ENCODE peak calls at places on chromosome 21, in four cellular contexts. One of them, this sample, is unnamed.

GRCh38 chr21:35254006-35254751 is 205.1 kb upstream of the RUNX1 start:
- DNase-seq in stromal cell of bone marrow: peak; percentile 87
- DNase-seq in left cardiac atrium: no peak
- DNase-seq in ELR: peak; percentile 64
- DNase-seq in this sample: peak; percentile 62

GRCh38 chr21:35291963-35292627 is 243.0 kb upstream of the RUNX1 start:
- DNase-seq in stromal cell of bone marrow: no peak
- DNase-seq in left cardiac atrium: no peak
- DNase-seq in ELR: no peak
- DNase-seq in this sample: peak; percentile 43

GRCh38 chr21:35231115-35231514 is 182.0 kb upstream of the RUNX1 start:
- DNase-seq in stromal cell of bone marrow: no peak
- DNase-seq in left cardiac atrium: no peak
- DNase-seq in ELR: peak; percentile 12
- DNase-seq in this sample: peak; percentile 67

GRCh38 chr21:43728467-43729390 is 9.8 kb downstream of the PDXK start:
- DNase-seq in stromal cell of bone marrow: peak; percentile 96
- DNase-seq in left cardiac atrium: peak; percentile 96
- DNase-seq in ELR: peak; percentile 96
- DNase-seq in this sample: peak; percentile 99

GRCh38 chr21:25573409-25574206 is 33.7 kb downstream of the MRPL39 start:
- DNase-seq in stromal cell of bone marrow: peak; percentile 83
- DNase-seq in left cardiac atrium: no peak
- DNase-seq in ELR: peak; percentile 99
- DNase-seq in this sample: peak; percentile 98

GRCh38 chr21:46295996-46296752 is 10.0 kb downstream of the YBEY start:
- DNase-seq in stromal cell of bone marrow: peak; percentile 88
- DNase-seq in left cardiac atrium: peak; percentile 93
- DNase-seq in ELR: peak; percentile 20
- DNase-seq in this sample: no peak

GRCh38 chr21:31293986-31294385 is 50.1 kb downstream of the TIAM1 start:
- DNase-seq in stromal cell of bone marrow: peak; percentile 82
- DNase-seq in left cardiac atrium: no peak
- DNase-seq in ELR: peak; percentile 77
- DNase-seq in this sample: peak; percentile 97

GRCh38 chr21:31647650-31648049 is 11.8 kb upstream of the SOD1 start:
- DNase-seq in stromal cell of bone marrow: no peak
- DNase-seq in left cardiac atrium: no peak
- DNase-seq in ELR: no peak
- DNase-seq in this sample: no peak

GRCh38 chr21:43318841-43319781 is 107.8 kb downstream of the SIK1 start:
- DNase-seq in stromal cell of bone marrow: peak; percentile 25
- DNase-seq in left cardiac atrium: peak; percentile 62
- DNase-seq in ELR: peak; percentile 87
- DNase-seq in this sample: peak; percentile 77

This sample was measured in A172.